ENCODE peak calls at places on chromosomes 6 and 20, in seven cellular contexts. W is HepG2, G is tibial artery, L is neural progenitor cell, A is kidney, U is psoas muscle, J is cardiac muscle cell. H is an unnamed sample. For H3K4me1, the result is how much of the 10 kb centered on the place peaks cover.

GRCh38 chr6:55694148-55694547 is 115.2 kb upstream of the HMGCLL1 start:
- DNase-seq in G (no peak), A (no peak), W (no peak), L (peak), J (peak), U (no peak), H (peak)

GRCh38 chr20:57391439-57392129 is 388 bp downstream of the RBM38 start:
- DNase-seq in G (no peak), A (peak), W (no peak), L (peak), J (peak), U (peak), H (no peak)

GRCh38 chr20:1185781-1186334 is 1.1 kb upstream of the TMEM74B start:
- DNase-seq in U (no peak), J (peak), G (no peak), A (no peak), L (peak), W (peak), H (peak)

GRCh38 chr6:135870722-135871121 is 19.2 kb downstream of the PDE7B start:
- DNase-seq in G (no peak), A (no peak), U (no peak), L (no peak), J (peak), W (no peak), H (no peak)

GRCh38 chr6:163793584-163793983 is 379.1 kb downstream of the QKI start:
- DNase-seq in L (no peak), A (no peak), J (peak), G (no peak), U (no peak), W (peak), H (no peak)

GRCh38 chr6:77011929-77012545 is 451.3 kb downstream of the HTR1B start:
- DNase-seq in U (no peak), G (no peak), W (no peak), L (no peak), J (no peak), A (peak), H (no peak)

GRCh38 chr20:59412896-59413295 is 112.5 kb downstream of the EDN3 start:
- DNase-seq in U (no peak), A (no peak), J (no peak), L (peak), W (no peak), G (no peak), H (peak)

GRCh38 chr6:118325220-118325860 is 222.8 kb upstream of the PLN start:
- DNase-seq in W (no peak), U (peak), A (no peak), J (peak), L (no peak), G (peak), H (no peak)

GRCh38 chr20:14401479-14402138 is 64.2 kb upstream of the FLRT3 start:
- DNase-seq in W (no peak), L (peak), J (no peak), A (no peak), G (no peak), U (no peak), H (no peak)

GRCh38 chr20:40993794-40994540 is 34.7 kb upstream of the TOP1 start:
- DNase-seq in W (no peak), J (no peak), U (no peak), L (no peak), G (no peak), A (no peak), H (no peak)

GRCh38 chr20:39661833-39662232 is 699.7 kb downstream of the DHX35 start:
- DNase-seq in L (no peak), U (no peak), A (no peak), W (no peak), J (peak), G (no peak), H (no peak)

GRCh38 chr6:149558029-149558428 is 8.1 kb upstream of the GINM1 start:
- DNase-seq in W (no peak), L (no peak), U (no peak), A (no peak), J (no peak), G (no peak), H (no peak)

GRCh38 chr6:122894791-122895190 is 101.2 kb upstream of the CLVS2 start:
- DNase-seq in U (no peak), L (no peak), J (no peak), G (no peak), W (no peak), A (no peak), H (no peak)

GRCh38 chr6:29137724-29138123 is 29.9 kb downstream of the OR2J3 start:
- DNase-seq in L (no peak), A (no peak), U (no peak), W (no peak), J (no peak), G (no peak), H (no peak)

GRCh38 chr6:15763827-15764226 is 101.0 kb upstream of the DTNBP1 start:
- DNase-seq in L (peak), J (peak), U (peak), A (no peak), G (no peak), W (peak), H (peak)

GRCh38 chr6:98579941-98580340 is 254.4 kb upstream of the POU3F2 start:
- DNase-seq in L (no peak), G (no peak), J (no peak), A (no peak), U (no peak), W (no peak), H (no peak)

GRCh38 chr6:133707456-133707855 is 181.5 kb upstream of the TCF21 start:
- DNase-seq in J (peak), W (no peak), L (peak), U (no peak), G (no peak), A (no peak), H (no peak)

GRCh38 chr6:71333050-71333449 is 44.4 kb downstream of the OGFRL1 start:
- DNase-seq in W (no peak), A (no peak), L (no peak), J (no peak), U (no peak), G (no peak), H (no peak)

GRCh38 chr6:45924763-45925342 is 90.8 kb downstream of the CLIC5 start:
- DNase-seq in W (no peak), U (no peak), A (no peak), G (no peak), J (peak), L (no peak), H (no peak)

GRCh38 chr6:33383427-33384185 is 8.0 kb upstream of the KIFC1 start:
- DNase-seq in G (no peak), U (no peak), W (no peak), J (no peak), L (no peak), A (no peak), H (no peak)

GRCh38 chr6:55495277-55495676 is 83.7 kb downstream of the HMGCLL1 start:
- DNase-seq in J (no peak), W (no peak), G (no peak), A (no peak), U (no peak), L (no peak), H (no peak)

GRCh38 chr6:106522557-106522956 is 106.7 kb downstream of the RTN4IP1 start:
- DNase-seq in G (no peak), A (no peak), L (no peak), J (no peak), W (no peak), U (no peak), H (no peak)

GRCh38 chr6:110548124-110548847 is 71.9 kb upstream of the SLC22A16 start:
- DNase-seq in L (no peak), U (no peak), J (no peak), W (no peak), A (no peak), G (no peak), H (no peak)

GRCh38 chr20:51503376-51503775 is 39.1 kb downstream of the NFATC2 start:
- DNase-seq in A (no peak), L (no peak), J (no peak), W (no peak), G (no peak), U (no peak), H (no peak)

GRCh38 chr6:167350731-167351655 is 26.1 kb downstream of the TTLL2 start:
- DNase-seq in J (peak), L (peak), U (peak), A (peak), G (peak), W (no peak), H (peak)

GRCh38 chr20:22578221-22579118 is 5.9 kb downstream of the FOXA2 start:
- DNase-seq in L (peak), G (no peak), U (no peak), W (peak), J (no peak), A (no peak), H (peak)

GRCh38 chr6:14016930-14017625 is 92.3 kb downstream of the RNF182 start:
- DNase-seq in W (no peak), G (no peak), A (no peak), J (peak), L (no peak), U (no peak), H (no peak)

GRCh38 chr6:150720774-150721233 is 121.1 kb downstream of the PLEKHG1 start:
- DNase-seq in U (no peak), W (no peak), L (peak), J (peak), A (no peak), G (no peak), H (no peak)

GRCh38 chr6:112202639-112203341 is 51.6 kb downstream of the LAMA4 start:
- DNase-seq in L (peak), G (no peak), W (no peak), A (no peak), U (no peak), J (no peak), H (no peak)

GRCh38 chr6:134339216-134339615 is 21.3 kb upstream of the SGK1 start:
- DNase-seq in A (no peak), L (no peak), U (no peak), W (no peak), G (no peak), J (no peak), H (peak)

GRCh38 chr6:37141291-37142046 is 28.5 kb upstream of the PIM1 start:
- DNase-seq in G (no peak), W (no peak), L (peak), A (no peak), J (peak), U (no peak), H (peak)

GRCh38 chr6:15953152-15953880 is 175.6 kb upstream of the MYLIP start:
- DNase-seq in J (peak), A (no peak), W (no peak), L (no peak), G (no peak), U (no peak), H (no peak)

GRCh38 chr6:91167846-91168245 is 581.0 kb upstream of the MAP3K7 start:
- DNase-seq in U (no peak), W (peak), A (no peak), L (no peak), G (no peak), J (peak), H (peak)

GRCh38 chr6:33192105-33192646 is at the start of gene COL11A2:
- DNase-seq in L (peak), A (peak), J (no peak), U (peak), G (no peak), W (no peak), H (peak)

GRCh38 chr20:24996449-24997195 is 4.1 kb upstream of the APMAP start:
- DNase-seq in G (no peak), J (no peak), A (peak), L (no peak), U (peak), W (no peak), H (peak)
- H3K4me1 ChIP-seq in G (under half), J (under half), A (under half), L (under half), U (under half), W (under half), H (under half)

DNA sequence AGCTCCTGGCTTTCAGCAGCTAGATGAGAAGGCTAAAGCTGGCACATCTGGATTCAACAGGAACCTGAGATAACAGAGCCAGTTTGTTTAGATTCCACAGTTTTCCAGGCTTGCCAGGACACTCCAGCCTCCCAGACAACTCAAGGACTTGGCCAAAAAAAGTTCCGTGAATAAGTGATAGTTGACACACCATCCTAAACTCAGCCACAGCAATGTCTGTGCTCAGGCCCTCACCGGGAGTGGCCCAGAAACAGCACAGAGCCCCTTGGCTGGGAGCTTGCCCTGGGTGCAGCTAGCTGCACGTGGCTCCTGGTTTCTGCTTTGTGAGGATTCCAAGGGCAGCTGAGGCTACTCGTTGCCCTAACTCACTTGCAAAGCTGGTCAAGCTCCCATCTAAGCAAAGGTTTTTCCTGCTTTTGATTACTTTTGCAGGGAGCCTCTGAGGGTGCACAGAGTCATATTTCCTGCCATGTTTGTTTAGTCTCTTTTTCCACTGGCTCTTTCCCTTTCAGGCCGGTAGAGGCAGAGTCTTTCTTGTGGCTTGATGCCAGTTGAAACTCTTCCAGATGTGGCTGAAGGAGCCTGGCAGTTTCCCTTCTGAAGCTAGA is 118.3 kb upstream of the ECI2 start:
- DNase-seq in A (no peak), J (peak), W (peak), L (no peak), G (no peak), U (no peak), H (no peak)
- TF ChIP-seq CTCF in A (peak), J (peak), W (no peak), L (no peak), G (peak), U (peak), H (no peak)

GRCh38 chr6:139166238-139166955 is 31.5 kb downstream of the HECA start:
- DNase-seq in L (no peak), G (no peak), J (no peak), A (no peak), U (no peak), W (no peak), H (no peak)
- H3K4me1 ChIP-seq in L (under half), G (under half), J (under half), A (under half), U (under half), W (under half), H (under half)

DNA sequence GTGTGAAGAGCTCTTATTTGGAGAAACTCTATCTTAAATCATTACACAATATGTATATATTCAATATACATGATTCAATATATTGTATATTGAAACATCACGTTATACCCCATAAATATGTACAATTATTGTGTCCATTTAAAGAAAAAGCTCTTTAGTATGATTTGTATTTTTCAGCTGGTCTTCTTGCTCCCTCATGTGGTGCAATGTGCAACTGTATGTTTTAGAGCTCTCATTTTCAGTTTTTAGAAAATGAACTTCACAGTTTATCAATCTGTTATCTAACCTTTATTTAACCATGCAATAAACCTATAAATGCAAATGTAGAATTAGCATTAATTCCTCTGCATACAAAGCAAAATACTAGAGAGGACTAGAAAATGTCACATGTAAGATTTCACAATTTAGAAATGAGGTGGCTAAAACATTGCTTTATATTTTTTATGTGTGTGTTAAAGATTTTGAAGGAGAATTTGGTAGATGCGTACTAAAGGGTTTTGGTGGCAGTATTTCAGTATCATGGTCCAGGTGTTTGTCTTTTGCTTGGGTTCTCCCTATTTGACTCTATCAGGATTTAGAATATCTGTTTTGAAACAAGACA is 167.1 kb downstream of the PHF3 start:
- DNase-seq in G (no peak), A (no peak), J (peak), L (no peak), U (no peak), W (peak), H (no peak)
- TF ChIP-seq CTCF in G (no peak), A (peak), J (peak), L (peak), U (peak), W (peak), H (peak)

GRCh38 chr20:47315339-47315662 is 41.2 kb downstream of the ZMYND8 start:
- DNase-seq in G (peak), W (no peak), A (no peak), J (no peak), L (peak), U (no peak), H (no peak)

GRCh38 chr20:47318027-47318595 is 38.4 kb downstream of the ZMYND8 start:
- DNase-seq in W (peak), U (peak), G (no peak), J (no peak), L (peak), A (no peak), H (peak)

GRCh38 chr20:47317127-47317895 is 39.2 kb downstream of the ZMYND8 start:
- DNase-seq in U (peak), W (peak), L (peak), A (peak), J (peak), G (peak), H (peak)

GRCh38 chr20:47314647-47315338 is 41.7 kb downstream of the ZMYND8 start:
- DNase-seq in A (no peak), J (no peak), U (no peak), G (no peak), W (no peak), L (no peak), H (no peak)

GRCh38 chr20:47316776-47317126 is 39.7 kb downstream of the ZMYND8 start:
- DNase-seq in J (no peak), U (no peak), L (no peak), A (no peak), W (no peak), G (no peak), H (no peak)
- H3K4me1 ChIP-seq in J (half or more), U (half or more), L (half or more), A (half or more), W (half or more), G (half or more), H (under half)

GRCh38 chr6:82363368-82364086 is at the start of gene TPBG:
- DNase-seq in L (peak), J (peak), U (peak), G (peak), W (peak), A (peak), H (peak)
- TF ChIP-seq CTCF in L (peak), J (peak), U (peak), G (no peak), W (peak), A (peak), H (peak)

DNA sequence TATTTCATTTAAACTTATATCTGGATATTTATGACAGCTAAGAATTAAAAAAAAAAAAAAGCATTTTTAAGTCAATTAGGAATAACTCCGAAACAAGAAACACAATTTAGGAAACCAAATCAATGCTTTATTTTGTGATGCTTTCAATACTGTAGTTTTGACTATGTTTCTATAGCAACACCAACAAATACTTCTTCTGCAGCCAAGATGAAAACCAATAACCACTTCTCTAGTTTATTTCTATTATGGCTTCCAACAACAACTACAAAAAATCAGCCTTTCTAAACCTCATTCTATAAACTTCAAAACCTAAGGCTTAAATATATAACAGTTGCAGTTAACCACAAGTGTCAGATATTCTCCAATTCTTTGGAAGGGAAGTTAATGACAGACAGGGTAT is 81.0 kb downstream of the EPB41L2 start:
- DNase-seq in U (no peak), W (no peak), G (no peak), J (no peak), L (no peak), A (no peak), H (no peak)
- H3K4me1 ChIP-seq in U (under half), W (under half), G (under half), J (under half), L (under half), A (under half), H (under half)

GRCh38 chr6:34638834-34639736 is 57.5 kb downstream of the ILRUN start:
- DNase-seq in L (no peak), U (no peak), J (no peak), G (no peak), W (peak), A (no peak), H (no peak)
- TF ChIP-seq CTCF in L (no peak), U (no peak), J (no peak), G (no peak), W (no peak), A (no peak), H (no peak)

DNA sequence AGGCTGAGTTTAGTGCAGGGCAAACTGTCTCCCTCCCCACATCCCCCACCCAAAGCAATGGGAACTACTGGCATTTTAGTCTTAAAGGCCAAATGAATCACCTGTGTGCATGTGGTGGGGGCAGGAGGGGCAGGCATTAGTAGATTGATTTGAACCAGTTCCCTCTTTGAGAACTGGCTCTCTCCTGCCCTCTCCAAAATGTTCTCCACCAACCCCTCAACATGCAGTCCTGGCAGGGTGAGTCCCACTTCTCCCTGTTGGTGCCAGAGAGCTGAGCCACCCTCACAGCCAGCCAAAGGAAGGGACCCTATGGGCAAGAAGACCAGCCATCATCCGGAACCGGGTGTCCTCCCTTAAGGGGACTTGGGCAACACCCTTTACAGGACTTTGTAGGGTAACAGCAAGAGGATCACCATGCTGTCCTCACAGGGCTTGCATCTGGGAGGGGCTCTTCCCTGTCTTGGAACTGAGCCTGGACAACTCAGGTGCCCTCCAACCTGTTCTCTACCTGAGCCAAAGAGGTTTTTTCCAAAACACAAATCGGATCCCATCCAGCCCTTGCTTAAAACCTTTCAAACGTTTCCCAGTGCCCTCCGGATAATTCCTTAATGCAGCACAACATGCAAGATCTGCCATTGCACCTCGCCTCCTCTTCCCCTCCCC is 80.6 kb downstream of the MRPL14 start:
- DNase-seq in L (no peak), U (no peak), G (no peak), A (peak), W (no peak), J (no peak), H (no peak)
- H3K4me1 ChIP-seq in L (under half), U (under half), G (under half), A (under half), W (half or more), J (under half), H (under half)

GRCh38 chr6:80434951-80435350 is 328.5 kb downstream of the BCKDHB start:
- DNase-seq in A (no peak), U (no peak), G (no peak), W (no peak), J (no peak), L (no peak), H (no peak)
- TF ChIP-seq CTCF in A (no peak), U (no peak), G (no peak), W (no peak), J (no peak), L (no peak), H (no peak)

H was measured in endodermal cell.